ENCODE peak calls at places on chromosome 4, in four cellular contexts. D is SK-N-SH, T is fibroblast of lung, B is GM23338. O is an unnamed sample.

GRCh38 chr4:7414736-7415510 is 19.8 kb downstream of the PSAPL1 start:
- DNase-seq in D (no peak), T (no peak), B (peak; percentile 36), O (no peak)

GRCh38 chr4:159048166-159048886 is 54.6 kb upstream of the RAPGEF2 start:
- DNase-seq in D (peak; percentile 48), T (peak; percentile 94), B (peak; percentile 63), O (peak; percentile 85)

GRCh38 chr4:76434901-76435688 is at the start of gene SHROOM3:
- DNase-seq in D (no peak), T (peak; percentile 55), B (peak; percentile 72), O (peak; percentile 54)

GRCh38 chr4:145545538-145546224 is 64.0 kb downstream of the SMAD1 start:
- DNase-seq in D (no peak), T (peak; percentile 96), B (no peak), O (peak; percentile 76)

GRCh38 chr4:54525602-54526001 is 132.2 kb upstream of the KIT start:
- DNase-seq in D (no peak), T (peak; percentile 85), B (no peak), O (peak; percentile 88)

GRCh38 chr4:162341533-162341932 is 177.7 kb upstream of the FSTL5 start:
- DNase-seq in D (no peak), T (no peak), B (no peak), O (no peak)

GRCh38 chr4:164446516-164446915 is 307.4 kb upstream of the SMIM31 start:
- DNase-seq in D (no peak), T (peak; percentile 81), B (no peak), O (no peak)

GRCh38 chr4:76624271-76624681 is 189.2 kb downstream of the SHROOM3 start:
- DNase-seq in D (no peak), T (peak; percentile 98), B (peak; percentile 74), O (peak; percentile 96)

GRCh38 chr4:8441499-8442091 is 1.0 kb downstream of the TRMT44 start:
- DNase-seq in D (no peak), T (no peak), B (no peak), O (no peak)

DNA sequence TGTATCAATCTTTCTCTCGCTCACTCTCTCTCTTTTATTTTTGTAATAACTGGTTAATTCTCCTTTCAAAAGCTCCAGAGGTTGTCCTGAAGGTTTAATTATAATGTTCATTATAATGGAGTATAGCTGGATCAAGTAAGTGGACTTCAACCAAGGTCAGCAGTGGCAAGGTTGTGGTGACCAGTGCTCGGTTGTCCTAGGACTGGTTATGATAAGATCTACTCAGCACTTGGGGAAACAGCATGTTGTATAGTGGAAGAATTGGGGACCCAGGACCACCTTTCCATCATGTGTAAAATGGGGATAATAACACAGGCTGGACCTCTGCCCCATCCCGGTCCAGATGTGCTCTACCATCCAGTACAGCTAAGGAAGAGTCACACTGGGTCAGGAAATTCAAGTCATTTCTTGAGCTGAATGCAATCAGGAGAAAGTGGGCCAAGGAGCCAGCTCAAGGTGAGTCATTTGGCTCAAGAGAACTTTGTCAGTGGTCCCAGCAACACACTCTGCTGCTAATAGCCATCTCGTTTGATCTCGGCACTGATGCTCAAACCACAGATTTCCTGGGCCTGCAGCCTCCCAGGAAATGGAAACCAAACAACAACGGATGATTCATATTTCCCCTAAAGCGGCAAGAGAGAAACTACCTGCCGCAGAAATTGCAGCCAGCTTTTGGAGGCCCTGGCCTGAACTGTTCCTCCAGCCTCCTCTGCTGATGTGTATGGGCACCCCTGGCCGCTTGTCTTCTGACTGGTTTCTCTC is 123.6 kb upstream of the RBPJ start:
- DNase-seq in D (no peak), T (peak; percentile 99), B (no peak), O (peak; percentile 96)
- H2AFZ ChIP-seq in D (no peak overlapping the region), T (no peak overlapping the region), B (peak overlapping the region; percentile 72), O (no peak overlapping the region)

GRCh38 chr4:29908276-29908675 is 811.9 kb upstream of the PCDH7 start:
- DNase-seq in D (no peak), T (no peak), B (no peak), O (no peak)
- H2AFZ ChIP-seq in D (no peak overlapping the region), T (no peak overlapping the region), B (no peak overlapping the region), O (no peak overlapping the region)

DNA sequence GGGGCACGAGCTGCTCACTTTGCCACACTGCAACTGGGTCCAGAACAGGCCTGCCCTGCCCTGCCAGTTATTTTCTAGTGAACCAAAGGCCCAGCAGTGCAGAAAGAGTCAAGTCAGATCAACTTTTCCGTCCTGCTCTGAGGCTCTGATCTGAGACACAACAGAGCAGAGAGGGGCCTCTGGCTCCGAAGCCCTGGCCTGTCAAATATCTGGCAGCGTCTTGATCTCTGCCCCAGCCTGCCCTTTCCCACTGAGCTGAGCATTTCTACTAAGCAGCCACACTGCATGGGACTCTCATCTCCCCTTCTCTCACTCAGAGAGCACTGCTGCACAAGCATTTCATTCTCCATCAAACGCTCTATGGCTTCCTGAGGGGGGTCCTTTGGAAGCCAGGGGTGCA is 11.8 kb downstream of the IGFBP7 start:
- DNase-seq in D (no peak), T (no peak), B (no peak), O (no peak)
- H2AFZ ChIP-seq in D (no peak overlapping the region), T (no peak overlapping the region), B (no peak overlapping the region), O (no peak overlapping the region)

GRCh38 chr4:10605056-10605455 is 79.5 kb downstream of the CLNK start:
- DNase-seq in D (no peak), T (peak; percentile 36), B (no peak), O (no peak)

GRCh38 chr4:10598829-10599228 is 85.7 kb downstream of the CLNK start:
- DNase-seq in D (no peak), T (no peak), B (no peak), O (no peak)

GRCh38 chr4:10596586-10597285 is 87.8 kb downstream of the CLNK start:
- DNase-seq in D (no peak), T (peak; percentile 72), B (no peak), O (no peak)

DNA sequence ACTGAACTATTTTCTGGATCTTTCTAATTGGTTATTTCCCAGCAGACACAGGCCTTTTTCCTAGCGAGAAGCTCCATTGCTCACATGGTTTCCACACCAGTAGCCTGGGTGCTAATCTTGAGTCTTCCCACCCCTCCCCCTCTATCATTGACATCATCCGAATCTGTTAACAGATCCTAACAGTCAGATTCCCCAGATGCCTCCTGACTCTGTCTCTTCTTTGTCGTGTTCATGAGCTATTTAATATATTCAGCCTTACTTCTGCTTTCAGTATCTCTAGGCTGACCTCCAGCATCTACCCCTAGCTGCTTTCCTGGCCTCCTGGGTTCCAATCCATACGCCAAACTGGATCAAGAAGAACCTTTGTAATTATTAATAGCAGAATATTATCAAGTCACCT is 85.0 kb downstream of the CLNK start:
- DNase-seq in D (no peak), T (no peak), B (peak; percentile 53), O (no peak)
- H2AFZ ChIP-seq in D (no peak overlapping the region), T (no peak overlapping the region), B (no peak overlapping the region), O (no peak overlapping the region)

DNA sequence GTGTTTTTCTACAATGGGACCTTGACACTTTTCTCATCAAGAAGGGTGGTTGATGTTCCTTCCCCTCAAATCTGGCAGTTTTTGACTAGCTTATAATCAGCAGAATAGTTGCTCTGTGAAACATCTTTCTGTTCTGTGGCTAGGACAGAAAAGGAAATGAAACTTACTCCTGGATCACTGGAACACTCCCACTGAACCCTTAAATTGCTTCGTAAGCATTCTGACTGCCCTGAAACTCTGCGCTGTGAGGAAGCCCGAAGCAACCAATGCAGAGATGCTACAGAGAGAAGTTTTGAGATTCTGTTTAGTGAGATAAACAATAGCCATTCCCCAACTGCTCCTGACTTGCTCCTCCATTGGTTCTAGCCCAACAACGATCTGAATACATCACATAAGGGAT is 602.2 kb downstream of the CENPC start:
- DNase-seq in D (no peak), T (no peak), B (no peak), O (no peak)
- H2AFZ ChIP-seq in D (no peak overlapping the region), T (no peak overlapping the region), B (no peak overlapping the region), O (no peak overlapping the region)